ENCODE peak calls at places on chromosome 7, in four cellular contexts. B, W, T and S are unnamed samples. For H3K36me3, the result is how much of the 10 kb centered on the place peaks cover.

GRCh38 chr7:145737617-145738016 is 379.0 kb upstream of the CNTNAP2 start:
- DNase-seq in T (no peak), B (no peak), W (no peak), S (no peak)

GRCh38 chr7:35988105-35988504 is 164.9 kb upstream of the EEPD1 start:
- DNase-seq in B (no peak), W (no peak), T (no peak), S (no peak)

GRCh38 chr7:81234896-81235295 is 316.0 kb upstream of the SEMA3C start:
- DNase-seq in T (no peak), W (no peak), B (no peak), S (peak)

GRCh38 chr7:111560773-111561658 is 1.3 kb downstream of the IMMP2L start:
- DNase-seq in W (no peak), B (no peak), T (peak), S (peak)

GRCh38 chr7:140121321-140121720 is 55.5 kb downstream of the KDM7A start:
- DNase-seq in W (no peak), T (no peak), B (no peak), S (peak)

GRCh38 chr7:1678571-1679325 is 8.7 kb downstream of the ELFN1 start:
- DNase-seq in W (no peak), T (no peak), B (no peak), S (no peak)

GRCh38 chr7:53656881-53657280 is 621.4 kb downstream of the POM121L12 start:
- DNase-seq in T (no peak), W (no peak), B (no peak), S (no peak)

GRCh38 chr7:100693312-100694195 is 496 bp downstream of the GIGYF1 start:
- DNase-seq in B (peak), W (no peak), T (peak), S (peak)

GRCh38 chr7:143882611-143883078 is 19.3 kb downstream of the TCAF1 start:
- DNase-seq in B (peak), W (peak), T (peak), S (peak)

GRCh38 chr7:155963771-155964195 is 151.5 kb upstream of the SHH start:
- DNase-seq in T (no peak), W (no peak), B (no peak), S (no peak)

GRCh38 chr7:156480671-156481070 is 159.9 kb upstream of the RNF32 start:
- DNase-seq in T (no peak), W (no peak), B (no peak), S (no peak)

GRCh38 chr7:50349963-50350944 is 45.7 kb downstream of the IKZF1 start:
- DNase-seq in B (no peak), T (no peak), W (no peak), S (no peak)

DNA sequence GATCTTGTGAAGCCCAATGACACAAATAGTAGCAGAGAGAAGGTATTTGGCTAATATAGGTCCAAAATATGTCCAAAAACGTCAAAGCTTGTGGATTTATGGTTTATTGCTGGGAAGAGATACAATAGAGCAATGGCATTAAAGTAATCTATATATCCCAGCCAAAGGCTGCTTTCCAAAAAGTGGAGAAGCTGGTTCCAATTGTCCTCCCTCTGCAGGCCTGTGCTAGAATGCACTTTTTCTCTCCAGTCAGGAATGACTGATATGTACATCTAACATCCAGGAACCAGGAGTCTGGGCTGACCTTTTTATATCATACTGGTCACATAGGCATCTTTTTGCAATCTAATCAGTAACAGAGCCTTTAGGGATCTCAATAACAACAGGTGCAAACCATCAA is 167.1 kb upstream of the FAM3C start:
- DNase-seq in W (no peak), B (no peak), T (peak), S (no peak)
- TF ChIP-seq CTCF in W (no peak), B (no peak), T (peak), S (peak)

GRCh38 chr7:44102846-44103565 is 1.1 kb upstream of the AEBP1 start:
- DNase-seq in W (no peak), B (no peak), T (no peak), S (no peak)

GRCh38 chr7:44105832-44106231 is 1.7 kb downstream of the AEBP1 start:
- DNase-seq in T (no peak), B (no peak), W (no peak), S (no peak)

GRCh38 chr7:44104880-44105771 is 981 bp downstream of the AEBP1 start:
- DNase-seq in B (peak), T (peak), W (no peak), S (peak)

GRCh38 chr7:44103566-44103940 is 592 bp upstream of the AEBP1 start:
- DNase-seq in B (no peak), W (no peak), T (no peak), S (no peak)

DNA sequence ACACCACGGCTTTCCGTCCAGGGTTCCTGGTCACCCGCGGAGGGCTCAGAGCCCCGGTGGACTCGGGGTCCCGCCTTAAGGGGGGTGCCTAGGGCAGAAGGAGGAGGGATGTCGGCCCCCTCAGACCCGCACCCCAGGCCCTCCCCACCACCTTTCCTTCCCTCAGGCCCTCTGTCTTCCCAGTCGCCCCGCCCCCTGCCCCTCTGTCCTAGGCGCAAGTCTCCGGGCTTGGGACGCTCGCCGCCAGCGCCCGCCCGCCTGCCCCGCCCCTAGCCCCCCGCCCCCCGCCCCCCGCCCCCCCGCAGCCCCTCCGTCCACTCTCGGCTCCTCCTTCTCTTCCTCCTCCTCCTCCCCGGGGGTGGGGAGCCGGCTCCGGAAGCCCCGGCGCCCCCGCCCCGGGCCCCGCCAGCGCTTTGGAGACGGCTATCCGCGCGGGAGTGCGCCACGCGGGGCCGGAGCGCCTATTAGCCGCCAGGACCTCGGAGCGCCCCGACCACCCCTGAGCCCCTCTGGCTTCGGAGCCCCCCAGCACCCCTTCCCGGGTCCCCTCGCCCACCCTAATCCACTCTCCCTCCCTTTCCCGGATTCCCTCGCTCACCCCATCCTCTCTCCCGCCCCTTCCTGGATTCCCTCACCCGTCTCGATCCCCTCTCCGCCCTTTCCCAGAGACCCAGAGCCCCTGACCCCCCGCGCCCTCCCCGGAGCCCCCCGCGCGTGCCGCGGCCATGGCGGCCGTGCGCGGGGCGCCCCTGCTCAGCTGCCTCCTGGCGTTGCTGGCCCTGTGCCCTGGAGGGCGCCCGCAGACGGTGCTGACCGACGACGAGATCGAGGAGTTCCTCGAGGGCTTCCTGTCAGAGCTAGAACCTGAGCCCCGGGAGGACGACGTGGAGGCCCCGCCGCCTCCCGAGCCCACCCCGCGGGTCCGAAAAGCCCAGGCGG is at the start of gene AEBP1:
- DNase-seq in W (no peak), T (peak), B (peak), S (peak)
- H3K27ac ChIP-seq in W (no peak), T (no peak), B (peak), S (peak)

DNA sequence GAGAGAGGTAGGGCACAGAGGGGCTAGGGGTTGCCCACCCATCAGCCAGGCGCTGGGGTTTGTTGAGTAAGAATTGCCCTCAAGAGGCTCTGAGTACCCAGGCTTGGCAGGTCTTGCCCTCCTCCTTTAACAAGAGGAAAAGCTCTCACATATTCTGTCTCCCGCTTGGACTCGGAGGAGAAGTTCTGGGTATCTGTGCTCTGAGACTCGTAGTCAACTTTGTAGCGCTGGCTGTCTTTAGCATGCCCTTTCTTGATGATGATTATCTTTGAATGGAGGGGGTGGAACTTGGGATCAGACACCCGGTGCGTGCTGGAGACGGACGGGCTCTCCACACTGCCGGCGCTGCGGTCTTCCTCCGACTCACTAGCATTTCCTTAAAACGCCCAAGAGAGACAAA is 4.0 kb downstream of the IGFBP3 start:
- DNase-seq in T (no peak), W (no peak), B (no peak), S (no peak)
- H3K36me3 ChIP-seq in T (under half), W (under half), B (under half), S (under half)

GRCh38 chr7:91055219-91055618 is 209.0 kb upstream of the FZD1 start:
- DNase-seq in T (no peak), B (no peak), W (no peak), S (no peak)
- TF ChIP-seq CTCF in T (no peak), B (no peak), W (no peak), S (peak)

GRCh38 chr7:101878938-101879337 is 61.5 kb downstream of the CUX1 start:
- DNase-seq in W (no peak), B (no peak), T (no peak), S (no peak)

GRCh38 chr7:101879565-101879964 is 62.1 kb downstream of the CUX1 start:
- DNase-seq in W (no peak), B (no peak), T (no peak), S (no peak)

GRCh38 chr7:101877882-101878591 is 60.6 kb downstream of the CUX1 start:
- DNase-seq in W (no peak), B (no peak), T (peak), S (no peak)

GRCh38 chr7:101882595-101883564 is 65.5 kb downstream of the CUX1 start:
- DNase-seq in W (peak), T (peak), B (peak), S (peak)

DNA sequence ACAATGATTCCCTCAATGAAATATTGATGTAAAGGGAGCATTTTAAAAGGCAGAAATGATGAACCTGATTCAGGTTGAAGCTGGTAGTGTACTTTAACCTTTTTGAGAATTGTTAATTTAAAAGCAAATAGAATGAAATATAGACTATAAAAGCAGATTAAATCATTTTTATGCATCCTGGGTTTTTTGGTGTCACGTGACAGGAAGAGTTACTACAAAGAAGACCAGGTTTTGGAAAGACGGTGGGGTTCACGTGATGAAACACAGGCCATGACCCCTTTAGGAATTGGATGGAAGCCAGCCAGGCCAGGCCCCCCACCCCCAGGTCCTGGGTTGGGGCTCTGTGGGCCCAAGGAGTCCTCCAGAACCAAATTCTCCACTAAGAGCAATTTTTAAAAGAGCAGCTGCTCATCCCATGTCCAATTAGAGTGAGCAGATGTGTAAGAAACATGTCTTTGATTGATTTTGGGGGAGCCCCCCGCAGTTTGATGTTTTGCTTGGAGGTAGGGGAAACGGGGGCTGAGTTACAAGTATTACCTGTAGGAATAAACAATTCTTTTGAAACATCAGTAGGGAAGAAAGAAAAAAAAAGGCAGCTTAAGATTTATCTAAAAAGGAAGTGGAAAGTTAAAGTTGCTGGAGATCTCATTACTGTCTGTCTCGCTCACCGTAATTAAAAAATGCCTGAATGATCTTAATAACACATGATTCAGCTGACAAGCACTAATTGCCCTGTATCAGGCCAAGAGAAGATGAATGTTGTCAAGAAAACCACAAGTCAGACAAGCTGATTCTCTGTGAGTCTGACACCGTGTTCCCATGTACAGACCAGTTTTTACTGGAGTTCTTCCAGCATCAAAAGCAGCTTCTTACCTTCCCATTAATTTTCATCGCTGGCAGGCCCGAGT is 63.4 kb downstream of the CUX1 start:
- DNase-seq in T (no peak), W (no peak), B (no peak), S (no peak)
- H3K27ac ChIP-seq in T (peak), W (peak), B (no peak), S (peak)

GRCh38 chr7:130021105-130021834 is 29.9 kb downstream of the ZC3HC1 start:
- DNase-seq in B (no peak), T (no peak), W (no peak), S (no peak)
- H3K36me3 ChIP-seq in B (under half), T (half or more), W (under half), S (half or more)

GRCh38 chr7:129503725-129504124 is 1.4 kb downstream of the SMKR1 start:
- DNase-seq in T (no peak), W (no peak), B (no peak), S (no peak)

GRCh38 chr7:129498021-129498420 is 4.3 kb upstream of the SMKR1 start:
- DNase-seq in W (no peak), T (no peak), B (no peak), S (no peak)

GRCh38 chr7:129501760-129502707 is at the start of gene SMKR1:
- DNase-seq in T (peak), W (peak), B (peak), S (peak)

GRCh38 chr7:129499915-129500463 is 2.3 kb upstream of the SMKR1 start:
- DNase-seq in T (no peak), W (no peak), B (no peak), S (no peak)

DNA sequence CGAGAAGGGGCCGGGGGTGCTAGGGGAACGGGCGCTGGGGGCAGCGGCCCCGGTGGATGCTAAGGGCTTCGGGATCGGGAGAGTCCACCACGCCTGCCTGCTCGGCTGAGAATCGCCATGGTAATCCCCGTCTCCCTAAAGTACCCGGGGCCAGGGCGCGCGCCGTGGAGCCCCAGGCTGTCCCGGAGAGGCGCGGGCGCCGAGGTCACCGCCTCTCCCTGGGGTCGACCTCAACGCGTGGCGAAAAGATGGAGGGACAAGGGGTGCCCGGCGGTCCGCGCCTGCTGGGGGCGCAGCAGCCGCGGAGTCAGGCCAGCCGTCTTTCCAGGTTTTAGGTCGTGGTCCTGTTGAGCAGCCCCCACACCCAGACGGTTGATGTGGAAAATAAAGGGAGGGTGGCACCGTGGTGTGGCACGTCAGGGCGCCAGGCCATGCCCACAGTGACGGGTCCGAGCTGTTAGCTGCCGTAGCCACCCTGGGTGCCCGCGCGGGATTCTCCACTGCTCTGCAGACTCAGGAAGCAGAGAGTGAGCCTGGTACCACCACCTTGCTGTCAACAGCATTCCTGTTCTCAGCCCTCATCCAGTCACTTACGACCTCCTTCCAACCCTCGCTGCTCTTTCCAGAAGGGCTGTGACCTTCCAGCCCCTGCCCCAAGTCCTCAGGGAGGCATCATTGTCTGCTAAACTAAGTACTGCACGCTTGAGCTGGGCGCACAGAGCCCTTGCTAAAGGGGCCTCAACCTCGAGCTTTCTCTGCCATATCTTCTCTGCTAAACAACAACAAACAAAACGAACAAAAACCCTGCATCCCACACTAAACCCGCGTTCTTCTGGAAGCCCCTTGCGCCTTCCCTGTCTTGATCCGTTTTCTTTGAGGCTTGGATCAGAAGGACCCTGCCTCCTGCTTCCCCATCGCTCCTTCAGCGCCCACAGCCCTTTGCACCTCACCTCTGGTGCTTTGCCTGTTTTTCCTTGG is 666 bp downstream of the SMKR1 start:
- DNase-seq in B (no peak), W (no peak), T (peak), S (peak)
- TF ChIP-seq CTCF in B (no peak), W (no peak), T (peak), S (peak)

DNA sequence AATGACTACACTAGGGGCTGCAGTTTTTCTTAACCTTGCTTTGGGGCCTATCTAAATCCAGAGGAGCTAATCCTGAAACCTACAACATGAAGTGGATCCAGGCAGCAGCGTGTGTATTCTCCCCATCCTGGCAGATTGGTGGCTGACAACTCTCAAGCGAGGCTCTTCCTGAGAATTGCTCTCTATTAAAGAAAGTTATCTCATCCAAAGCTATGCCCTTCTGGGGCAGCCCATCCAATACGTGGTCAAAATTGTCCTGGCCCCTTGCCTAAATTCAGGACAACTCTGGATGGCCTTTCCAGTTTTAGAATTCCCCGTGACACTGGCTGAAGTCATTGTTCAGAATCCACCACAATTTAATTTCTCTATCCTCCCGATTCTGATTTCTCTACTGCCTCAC is 66.1 kb downstream of the IQUB start:
- DNase-seq in B (no peak), T (no peak), W (no peak), S (no peak)
- H3K27ac ChIP-seq in B (no peak), T (no peak), W (no peak), S (no peak)

DNA sequence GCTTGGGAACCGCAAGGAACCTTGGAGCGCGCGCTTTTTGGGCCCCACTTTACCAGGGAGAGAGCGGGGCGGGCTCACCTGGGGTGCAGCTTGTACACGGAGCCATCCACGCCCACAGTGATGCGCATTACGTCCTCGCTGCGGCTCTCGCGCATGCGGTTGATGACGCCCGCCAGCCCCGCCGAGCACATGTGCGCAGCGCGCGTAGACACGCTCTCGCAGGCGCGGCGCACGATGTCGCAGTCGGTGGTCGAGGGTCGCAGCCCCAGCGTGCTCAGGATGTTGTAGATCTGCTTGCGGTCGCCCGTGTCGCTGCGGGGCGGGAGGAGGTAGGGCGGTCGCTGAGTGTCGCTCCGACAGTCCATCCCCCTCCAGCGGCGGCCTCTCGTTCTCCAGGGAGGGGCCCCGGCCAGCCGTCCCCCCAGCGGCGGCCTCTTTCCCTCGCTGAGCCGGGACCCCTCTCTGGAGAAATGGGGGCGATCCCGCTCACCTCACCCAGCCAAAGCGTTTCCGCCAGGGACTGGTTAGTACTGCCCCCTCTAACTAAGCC is 4.4 kb upstream of the MYL7 start:
- DNase-seq in W (no peak), B (peak), T (peak), S (no peak)
- H3K36me3 ChIP-seq in W (under half), B (under half), T (under half), S (under half)